ENCODE peak calls at places on chromosomes 11 and 22, in nine cellular contexts. S, D, B, U, R, A, K, Q and P are unnamed samples.

GRCh38 chr11:60939301-60939700 is 12.7 kb downstream of the SLC15A3 start:
- DNase-seq in Q (no peak), U (no peak), R (no peak), B (no peak), S (no peak), D (no peak), K (no peak), A (no peak), P (no peak)

GRCh38 chr11:64207247-64208085 is 945 bp downstream of the FERMT3 start:
- DNase-seq in K (peak), R (no peak), A (peak), B (peak), U (peak), S (no peak), D (no peak), Q (no peak), P (peak)

GRCh38 chr11:1307998-1308744 is 1.3 kb downstream of the TOLLIP start:
- DNase-seq in S (no peak), U (peak), A (no peak), B (no peak), D (no peak), R (no peak), K (no peak), Q (no peak), P (no peak)

GRCh38 chr11:132632641-132633124 is 899.6 kb downstream of the OPCML start:
- DNase-seq in A (no peak), K (no peak), B (no peak), D (peak), U (peak), Q (peak), S (peak), R (no peak), P (no peak)

GRCh38 chr22:26106412-26106811 is 62.9 kb upstream of the SEZ6L start:
- DNase-seq in U (no peak), A (no peak), B (no peak), S (no peak), K (no peak), Q (no peak), D (no peak), R (no peak), P (no peak)

GRCh38 chr11:72869845-72870244 is 55.6 kb downstream of the ATG16L2 start:
- DNase-seq in K (no peak), D (no peak), B (no peak), S (no peak), R (no peak), A (no peak), Q (no peak), U (no peak), P (no peak)

GRCh38 chr22:21977814-21978213 is 4.8 kb downstream of the TOP3B start:
- DNase-seq in B (no peak), A (no peak), R (no peak), D (no peak), U (no peak), Q (no peak), S (no peak), K (no peak), P (no peak)

GRCh38 chr11:34850339-34850738 is 65.8 kb downstream of the APIP start:
- DNase-seq in S (peak), D (peak), A (no peak), B (no peak), U (no peak), K (no peak), R (no peak), Q (no peak), P (no peak)

GRCh38 chr11:62487698-62488551 is 58.7 kb downstream of the AHNAK start:
- DNase-seq in D (no peak), B (no peak), Q (no peak), A (no peak), U (no peak), S (no peak), R (no peak), K (no peak), P (no peak)

GRCh38 chr22:21714059-21714770 is 21.4 kb downstream of the YPEL1 start:
- DNase-seq in R (peak), Q (no peak), U (no peak), S (no peak), B (peak), A (no peak), K (no peak), D (no peak), P (no peak)

GRCh38 chr22:37284126-37284806 is 2.0 kb downstream of the CYTH4 start:
- DNase-seq in A (no peak), B (no peak), U (no peak), D (no peak), K (no peak), R (no peak), Q (no peak), S (no peak), P (no peak)

GRCh38 chr11:76764941-76765340 is 18.2 kb upstream of the TSKU start:
- DNase-seq in S (no peak), A (no peak), B (no peak), Q (no peak), R (no peak), U (no peak), D (no peak), K (no peak), P (no peak)

GRCh38 chr11:113531078-113531477 is 55.9 kb upstream of the DRD2 start:
- DNase-seq in B (no peak), S (no peak), D (no peak), R (no peak), Q (no peak), A (no peak), U (no peak), K (no peak), P (no peak)

GRCh38 chr11:833114-833791 is 501 bp downstream of the CD151 start:
- DNase-seq in B (peak), R (no peak), S (peak), K (no peak), A (no peak), Q (no peak), U (peak), D (no peak), P (peak)

GRCh38 chr11:91178366-91178765 is 955.5 kb upstream of the CHORDC1 start:
- DNase-seq in R (no peak), D (no peak), S (no peak), A (no peak), Q (no peak), U (peak), K (no peak), B (no peak), P (no peak)

GRCh38 chr11:45922425-45923082 is at the start of gene LARGE2:
- DNase-seq in R (no peak), D (no peak), A (no peak), S (peak), Q (no peak), U (no peak), K (no peak), B (peak), P (no peak)

GRCh38 chr22:35947794-35948425 is 80.7 kb downstream of the RBFOX2 start:
- DNase-seq in D (no peak), A (no peak), K (no peak), S (no peak), Q (peak), B (no peak), U (peak), R (no peak), P (no peak)

GRCh38 chr11:84319853-84320252 is 1033.7 kb upstream of the CCDC90B start:
- DNase-seq in D (no peak), R (peak), Q (no peak), U (no peak), B (no peak), S (no peak), A (no peak), K (no peak), P (no peak)

GRCh38 chr11:86678823-86679222 is 6.4 kb upstream of the ME3 start:
- DNase-seq in D (peak), A (no peak), B (no peak), Q (no peak), U (peak), S (no peak), K (no peak), R (peak), P (no peak)

GRCh38 chr11:112697779-112698178 is 263.4 kb upstream of the NCAM1 start:
- DNase-seq in K (no peak), R (no peak), Q (no peak), S (no peak), D (no peak), U (no peak), A (no peak), B (no peak), P (no peak)

GRCh38 chr11:6523253-6523652 is 26.2 kb downstream of the DNHD1 start:
- DNase-seq in R (no peak), U (peak), Q (peak), A (no peak), S (peak), K (no peak), B (no peak), D (peak), P (no peak)

GRCh38 chr22:38984224-38984623 is 2.1 kb downstream of the APOBEC3B start:
- DNase-seq in Q (no peak), A (no peak), K (no peak), U (no peak), S (no peak), D (no peak), R (no peak), B (no peak), P (no peak)

GRCh38 chr11:8384199-8384821 is 120.6 kb upstream of the LMO1 start:
- DNase-seq in D (peak), R (no peak), B (peak), U (peak), Q (no peak), S (no peak), K (no peak), A (no peak), P (no peak)

GRCh38 chr11:74138572-74138971 is 32.2 kb downstream of the C2CD3 start:
- DNase-seq in K (no peak), A (no peak), Q (peak), B (peak), R (no peak), D (peak), S (peak), U (peak), P (no peak)

GRCh38 chr11:118657709-118658108 is 21.7 kb downstream of the TREH start:
- DNase-seq in Q (no peak), S (no peak), R (no peak), K (no peak), A (no peak), U (no peak), B (no peak), D (no peak), P (no peak)

GRCh38 chr11:109819410-109819809 is 273.8 kb upstream of the ZC3H12C start:
- DNase-seq in D (peak), S (no peak), U (no peak), K (no peak), R (no peak), B (no peak), Q (peak), A (no peak), P (no peak)

GRCh38 chr11:77823775-77824174 is 2.8 kb downstream of the AAMDC start:
- DNase-seq in R (no peak), Q (no peak), K (no peak), U (peak), S (no peak), D (peak), A (no peak), B (no peak), P (no peak)